ENCODE peak calls at places on chromosome 22, in nine cellular contexts. D, P, Y, W, T, G, F, N and E are unnamed samples.

GRCh38 chr22:17260950-17261349 is 41.7 kb upstream of the ADA2 start:
- DNase-seq in D (no peak), P (no peak), Y (no peak), W (no peak), T (no peak), G (no peak), F (no peak), N (no peak), E (no peak)

GRCh38 chr22:40220316-40221054 is 42.8 kb downstream of the TNRC6B start:
- DNase-seq in D (no peak), P (no peak), Y (no peak), W (no peak), T (no peak), G (no peak), F (no peak), N (no peak), E (no peak)

GRCh38 chr22:32475428-32476010 is 908 bp downstream of the FBXO7 start:
- DNase-seq in D (peak; percentile 15), P (no peak), Y (peak; percentile 28), W (peak; percentile 33), T (peak; percentile 43), G (peak; percentile 50), F (no peak), N (no peak), E (peak; percentile 5)

GRCh38 chr22:35458547-35459422 is 58.8 kb downstream of the MCM5 start:
- DNase-seq in D (no peak), P (no peak), Y (no peak), W (no peak), T (no peak), G (no peak), F (no peak), N (no peak), E (no peak)

GRCh38 chr22:46942816-46943783 is 180.7 kb downstream of the TBC1D22A start:
- DNase-seq in D (no peak), P (no peak), Y (no peak), W (no peak), T (peak; percentile 55), G (no peak), F (no peak), N (no peak), E (no peak)

GRCh38 chr22:47051435-47052175 is 289.2 kb downstream of the TBC1D22A start:
- DNase-seq in D (no peak), P (no peak), Y (no peak), W (no peak), T (peak; percentile 27), G (no peak), F (no peak), N (no peak), E (no peak)

GRCh38 chr22:50674606-50675552 is 2.3 kb downstream of the SHANK3 start:
- DNase-seq in D (no peak), P (no peak), Y (peak; percentile 84), W (peak; percentile 70), T (no peak), G (peak; percentile 47), F (peak; percentile 83), N (no peak), E (no peak)

GRCh38 chr22:39185601-39186012 is 33.1 kb upstream of the CBX7 start:
- DNase-seq in D (no peak), P (no peak), Y (no peak), W (peak; percentile 63), T (peak; percentile 89), G (no peak), F (no peak), N (no peak), E (no peak)

GRCh38 chr22:30104501-30105156 is 24.4 kb downstream of the HORMAD2 start:
- DNase-seq in D (no peak), P (no peak), Y (no peak), W (no peak), T (no peak), G (no peak), F (no peak), N (no peak), E (no peak)

GRCh38 chr22:38262051-38262795 is 10.6 kb downstream of the TMEM184B start:
- DNase-seq in D (peak; percentile 54), P (no peak), Y (peak; percentile 52), W (no peak), T (peak; percentile 72), G (peak; percentile 56), F (no peak), N (no peak), E (peak; percentile 25)

GRCh38 chr22:37566329-37566837 is 6.1 kb downstream of the CDC42EP1 start:
- DNase-seq in D (peak; percentile 51), P (no peak), Y (no peak), W (peak; percentile 37), T (peak; percentile 61), G (peak; percentile 60), F (no peak), N (peak; percentile 43), E (peak; percentile 50)

GRCh38 chr22:24758164-24758799 is 16.2 kb downstream of the PIWIL3 start:
- DNase-seq in D (peak; percentile 51), P (peak; percentile 30), Y (peak; percentile 65), W (peak; percentile 29), T (no peak), G (peak; percentile 53), F (peak; percentile 34), N (peak; percentile 23), E (peak; percentile 7)

GRCh38 chr22:43466710-43467109 is 54.9 kb downstream of the MPPED1 start:
- DNase-seq in D (no peak), P (no peak), Y (no peak), W (no peak), T (no peak), G (no peak), F (no peak), N (no peak), E (no peak)

GRCh38 chr22:29268511-29269229 is 602 bp downstream of the EWSR1 start:
- DNase-seq in D (peak; percentile 33), P (no peak), Y (peak; percentile 36), W (peak; percentile 65), T (peak; percentile 84), G (peak; percentile 76), F (peak; percentile 65), N (no peak), E (peak; percentile 23)

GRCh38 chr22:29307658-29308147 is 1.3 kb downstream of the GAS2L1 start:
- DNase-seq in D (no peak), P (no peak), Y (no peak), W (peak; percentile 32), T (no peak), G (no peak), F (no peak), N (no peak), E (no peak)

GRCh38 chr22:23598805-23599518 is 18.9 kb upstream of the IGLL1 start:
- DNase-seq in D (no peak), P (no peak), Y (no peak), W (no peak), T (no peak), G (no peak), F (no peak), N (no peak), E (no peak)

GRCh38 chr22:45442120-45442519 is 28.6 kb downstream of the RIBC2 start:
- DNase-seq in D (no peak), P (no peak), Y (no peak), W (no peak), T (no peak), G (no peak), F (no peak), N (no peak), E (no peak)

GRCh38 chr22:45320326-45320976 is 10.7 kb downstream of the FAM118A start:
- DNase-seq in D (no peak), P (no peak), Y (no peak), W (no peak), T (peak; percentile 30), G (no peak), F (no peak), N (no peak), E (no peak)

GRCh38 chr22:28025866-28026575 is 107.0 kb upstream of the PITPNB start:
- DNase-seq in D (no peak), P (no peak), Y (no peak), W (no peak), T (no peak), G (peak; percentile 7), F (no peak), N (no peak), E (no peak)

GRCh38 chr22:42626431-42626830 is 11.7 kb upstream of the POLDIP3 start:
- DNase-seq in D (no peak), P (no peak), Y (no peak), W (no peak), T (no peak), G (no peak), F (no peak), N (no peak), E (no peak)

GRCh38 chr22:40557972-40558371 is 78.5 kb downstream of the MRTFA start:
- DNase-seq in D (no peak), P (no peak), Y (no peak), W (no peak), T (no peak), G (no peak), F (no peak), N (no peak), E (no peak)

GRCh38 chr22:48755332-48755949 is 1072.2 kb downstream of the BRD1 start:
- DNase-seq in D (no peak), P (no peak), Y (no peak), W (no peak), T (peak; percentile 35), G (peak; percentile 12), F (no peak), N (no peak), E (no peak)

GRCh38 chr22:32987081-32987631 is 71.0 kb downstream of the SYN3 start:
- DNase-seq in D (no peak), P (peak; percentile 20), Y (no peak), W (no peak), T (no peak), G (no peak), F (peak; percentile 33), N (no peak), E (no peak)

GRCh38 chr22:23831781-23832180 is 7.0 kb downstream of the DERL3 start:
- DNase-seq in D (no peak), P (no peak), Y (no peak), W (no peak), T (peak; percentile 20), G (no peak), F (no peak), N (no peak), E (no peak)

GRCh38 chr22:23285734-23286133 is 105.4 kb downstream of the BCR start:
- DNase-seq in D (no peak), P (no peak), Y (no peak), W (no peak), T (peak; percentile 22), G (no peak), F (no peak), N (no peak), E (no peak)

GRCh38 chr22:26065847-26066246 is 103.4 kb upstream of the SEZ6L start:
- DNase-seq in D (no peak), P (no peak), Y (no peak), W (no peak), T (no peak), G (no peak), F (no peak), N (no peak), E (no peak)

GRCh38 chr22:38828191-38828590 is 15.6 kb downstream of the NPTXR start:
- DNase-seq in D (no peak), P (no peak), Y (no peak), W (no peak), T (no peak), G (no peak), F (no peak), N (no peak), E (no peak)

GRCh38 chr22:43329061-43329460 is 14.1 kb downstream of the SCUBE1 start:
- DNase-seq in D (no peak), P (no peak), Y (no peak), W (no peak), T (no peak), G (no peak), F (no peak), N (no peak), E (no peak)

GRCh38 chr22:48323746-48324145 is 1503.9 kb downstream of the BRD1 start:
- DNase-seq in D (no peak), P (no peak), Y (no peak), W (no peak), T (peak; percentile 16), G (no peak), F (no peak), N (no peak), E (no peak)

GRCh38 chr22:43823353-43823908 is 11.3 kb upstream of the EFCAB6 start:
- DNase-seq in D (no peak), P (no peak), Y (peak; percentile 79), W (no peak), T (no peak), G (no peak), F (peak; percentile 77), N (no peak), E (no peak)

GRCh38 chr22:25448435-25449051 is 115.9 kb upstream of the GRK3 start:
- DNase-seq in D (no peak), P (no peak), Y (peak; percentile 12), W (no peak), T (no peak), G (peak; percentile 34), F (peak; percentile 16), N (no peak), E (no peak)